ENCODE peak calls at places on chromosomes 3 and 15, in five cellular contexts. K is stimulated activated naive CD8-positive, alpha-beta T cell treated with anti-CD3 and anti-CD28 coated beads, Interleukin-15, Interleukin-2, amounts not matched to agents 100 U/mL and 50 U/mL, for 24 hours; V is GM04504; C is SJSA1; R is stimulated activated CD8-positive, alpha-beta memory T cell treated with anti-CD3 and anti-CD28 coated beads, Interleukin-2, amount 100 ng/mL, for 1 hour. A is an unnamed sample.

GRCh38 chr15:96037584-96037983 is 292.9 kb upstream of the NR2F2 start:
- DNase-seq in K (no peak), V (no peak), C (no peak), R (no peak), A (no peak)

GRCh38 chr15:58875343-58875742 is 58.1 kb downstream of the SLTM start:
- DNase-seq in K (no peak), V (no peak), C (no peak), R (no peak), A (no peak)

GRCh38 chr3:40505599-40506462 is at the start of gene ZNF620:
- DNase-seq in K (peak), V (no peak), C (peak), R (peak), A (peak)

GRCh38 chr3:23629181-23629893 is 176.4 kb upstream of the UBE2E1 start:
- DNase-seq in K (no peak), V (no peak), C (no peak), R (no peak), A (no peak)

GRCh38 chr3:60809857-60810256 is 441.4 kb downstream of the FHIT start:
- DNase-seq in K (no peak), V (peak), C (no peak), R (no peak), A (no peak)

GRCh38 chr3:195753609-195754008 is 32.8 kb downstream of the MUC20 start:
- DNase-seq in K (no peak), V (no peak), C (no peak), R (no peak), A (no peak)

GRCh38 chr3:164155386-164155785 is 922.9 kb downstream of the SI start:
- DNase-seq in K (no peak), V (no peak), C (no peak), R (no peak), A (no peak)

GRCh38 chr3:67863869-67864268 is 209.5 kb upstream of the SUCLG2 start:
- DNase-seq in K (no peak), V (no peak), C (no peak), R (no peak), A (no peak)

GRCh38 chr15:89095556-89095955 is 7.3 kb downstream of the ABHD2 start:
- DNase-seq in K (no peak), V (no peak), C (no peak), R (no peak), A (no peak)

GRCh38 chr3:157388976-157389375 is 47.7 kb upstream of the PTX3 start:
- DNase-seq in K (no peak), V (no peak), C (no peak), R (no peak), A (no peak)

GRCh38 chr3:152828075-152828840 is 6.7 kb upstream of the P2RY1 start:
- DNase-seq in K (no peak), V (no peak), C (no peak), R (no peak), A (no peak)

GRCh38 chr3:65604863-65605526 is 433.7 kb downstream of the MAGI1 start:
- DNase-seq in K (no peak), V (peak), C (no peak), R (no peak), A (no peak)

GRCh38 chr15:60799885-60800728 is 321.2 kb upstream of the ICE2 start:
- DNase-seq in K (peak), V (no peak), C (no peak), R (no peak), A (peak)

GRCh38 chr3:48990636-48991421 is 788 bp downstream of the P4HTM start:
- DNase-seq in K (peak), V (no peak), C (no peak), R (no peak), A (peak)

GRCh38 chr15:25705430-25706115 is 157.6 kb downstream of the ATP10A start:
- DNase-seq in K (no peak), V (no peak), C (no peak), R (no peak), A (no peak)

GRCh38 chr3:188156051-188156450 is 2.1 kb downstream of the LPP start:
- DNase-seq in K (no peak), V (no peak), C (no peak), R (no peak), A (peak)

GRCh38 chr15:60941448-60941847 is 287.7 kb downstream of the RORA start:
- DNase-seq in K (no peak), V (no peak), C (no peak), R (no peak), A (no peak)

GRCh38 chr3:38521391-38521987 is 25.3 kb downstream of the EXOG start:
- DNase-seq in K (peak), V (peak), C (no peak), R (peak), A (peak)

GRCh38 chr15:64596701-64597468 is 136.5 kb downstream of the ZNF609 start:
- DNase-seq in K (no peak), V (no peak), C (no peak), R (no peak), A (peak)

GRCh38 chr3:179071161-179071568 is 444 bp downstream of the ZMAT3 start:
- DNase-seq in K (peak), V (no peak), C (peak), R (no peak), A (peak)

GRCh38 chr3:133330043-133330442 is 69.8 kb upstream of the BFSP2 start:
- DNase-seq in K (no peak), V (no peak), C (no peak), R (no peak), A (no peak)

GRCh38 chr3:127820221-127820870 is 2.0 kb downstream of the MGLL start:
- DNase-seq in K (no peak), V (no peak), C (no peak), R (no peak), A (no peak)

GRCh38 chr15:40909662-40910625 is 15.7 kb downstream of the VPS18 start:
- DNase-seq in K (no peak), V (peak), C (no peak), R (no peak), A (no peak)

GRCh38 chr15:101187820-101188516 is 63.9 kb downstream of the CHSY1 start:
- DNase-seq in K (no peak), V (peak), C (no peak), R (no peak), A (no peak)

GRCh38 chr3:33439421-33440327 is 531 bp downstream of the UBP1 start:
- DNase-seq in K (peak), V (no peak), C (peak), R (peak), A (peak)